ENCODE peak calls at places on chromosomes 11 and 22, in seven cellular contexts. T is esophagus muscularis mucosa; H is pancreas; Y is SK-N-SH; U is tibial nerve; W is CD8-positive, alpha-beta T cell; A is heart left ventricle. F is an unnamed sample.

GRCh38 chr11:109264128-109264527 is 157.9 kb upstream of the C11orf87 start:
- DNase-seq in T (no peak), H (no peak), Y (no peak), U (no peak), W (no peak), A (no peak), F (no peak)

GRCh38 chr11:65911682-65912568 is 6.9 kb downstream of the C11orf68 start:
- DNase-seq in T (no peak), H (no peak), Y (peak; percentile 84), U (no peak), W (no peak), A (no peak), F (peak; percentile 99)

GRCh38 chr22:48204296-48204695 is 1441.8 kb downstream of the TBC1D22A start:
- DNase-seq in T (peak; percentile 34), H (no peak), Y (no peak), U (no peak), W (no peak), A (no peak), F (no peak)

GRCh38 chr11:93734427-93735222 is 6.7 kb downstream of the TAF1D start:
- DNase-seq in T (no peak), H (no peak), Y (no peak), U (no peak), W (no peak), A (no peak), F (no peak)

GRCh38 chr11:111413849-111414248 is 34.8 kb upstream of the POU2AF1 start:
- DNase-seq in T (no peak), H (no peak), Y (no peak), U (no peak), W (no peak), A (no peak), F (no peak)

GRCh38 chr11:106087815-106088435 is 10.5 kb downstream of the AASDHPPT start:
- DNase-seq in T (no peak), H (peak; percentile 40), Y (peak; percentile 15), U (peak; percentile 20), W (peak; percentile 46), A (no peak), F (peak; percentile 10)

GRCh38 chr11:35485656-35486318 is 39.6 kb downstream of the PAMR1 start:
- DNase-seq in T (peak; percentile 95), H (peak; percentile 68), Y (peak; percentile 72), U (peak; percentile 66), W (peak; percentile 75), A (peak; percentile 80), F (peak; percentile 80)

GRCh38 chr11:7600205-7600775 is 73.0 kb downstream of the CYB5R2 start:
- DNase-seq in T (no peak), H (peak; percentile 46), Y (no peak), U (peak; percentile 28), W (no peak), A (no peak), F (no peak)

GRCh38 chr22:46009730-46010129 is 32.8 kb upstream of the WNT7B start:
- DNase-seq in T (no peak), H (peak; percentile 15), Y (no peak), U (no peak), W (no peak), A (peak; percentile 56), F (no peak)

GRCh38 chr11:6443269-6444003 is 2.6 kb upstream of the HPX start:
- DNase-seq in T (no peak), H (peak; percentile 43), Y (peak; percentile 78), U (no peak), W (peak; percentile 60), A (peak; percentile 70), F (peak; percentile 15)

GRCh38 chr11:8332196-8332595 is 68.5 kb upstream of the LMO1 start:
- DNase-seq in T (no peak), H (no peak), Y (no peak), U (no peak), W (no peak), A (no peak), F (no peak)

GRCh38 chr11:61750631-61751273 is 1.7 kb upstream of the MYRF start:
- DNase-seq in T (no peak), H (no peak), Y (no peak), U (no peak), W (no peak), A (no peak), F (no peak)
- H3K4me1 ChIP-seq in T (peaks cover 21% of the 10 kb centered on the region), H (peaks cover 6% of the 10 kb centered on the region), Y (no peaks in the 10 kb centered on the region), U (peaks cover 44% of the 10 kb centered on the region), W (peaks cover 10% of the 10 kb centered on the region), A (peaks cover 3% of the 10 kb centered on the region), F (peaks cover 30% of the 10 kb centered on the region)

DNA sequence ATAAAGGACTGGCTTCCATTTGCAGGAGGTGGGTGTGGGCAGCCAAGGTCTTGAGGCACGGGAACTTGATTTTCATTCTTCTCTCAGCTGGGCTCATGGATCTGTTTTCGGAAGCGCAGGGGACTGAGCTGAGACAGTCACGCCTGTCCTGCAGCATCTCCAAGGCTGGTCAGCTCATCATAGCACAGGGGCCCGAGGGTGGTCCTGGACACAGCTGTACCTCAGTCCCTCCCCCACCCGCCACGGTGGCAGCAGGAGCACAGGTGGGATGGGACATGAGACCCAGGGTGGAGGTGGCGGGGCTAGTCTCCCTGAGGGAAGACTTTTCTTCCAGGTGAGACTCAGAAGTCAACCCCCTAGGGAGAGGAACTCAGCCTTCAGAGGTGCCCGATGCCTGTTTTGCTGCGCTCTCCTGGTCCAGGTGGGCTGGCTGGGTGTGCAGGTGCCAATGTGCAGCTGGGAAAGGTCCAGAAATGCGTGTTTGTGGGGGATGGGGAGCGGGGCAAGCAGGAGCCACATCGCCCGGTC is 3.7 kb downstream of the ADAMTS8 start:
- DNase-seq in T (no peak), H (no peak), Y (no peak), U (no peak), W (no peak), A (peak; percentile 35), F (no peak)
- H3K27me3 ChIP-seq in T (no peaks in the 10 kb centered on the region), H (peaks cover 3% of the 10 kb centered on the region), Y (peaks cover 65% of the 10 kb centered on the region), U (no peaks in the 10 kb centered on the region), W (peaks cover 3% of the 10 kb centered on the region), A (peaks cover 42% of the 10 kb centered on the region), F (peaks cover 26% of the 10 kb centered on the region)

GRCh38 chr11:122155765-122156527 is 39.9 kb upstream of the BLID start:
- DNase-seq in T (no peak), H (no peak), Y (no peak), U (no peak), W (no peak), A (no peak), F (no peak)
- H3K4me3 ChIP-seq in T (peak overlapping the region; percentile 40), H (no peak overlapping the region), Y (no peak overlapping the region), U (peak overlapping the region; percentile 48), W (no peak overlapping the region), A (no peak overlapping the region), F (peak overlapping the region; percentile 32)

GRCh38 chr11:61480936-61481335 is 27.6 kb upstream of the LRRC10B start:
- DNase-seq in T (no peak), H (no peak), Y (peak; percentile 79), U (no peak), W (no peak), A (no peak), F (no peak)
- H3K4me1 ChIP-seq in T (peaks cover 20% of the 10 kb centered on the region), H (no peaks in the 10 kb centered on the region), Y (no peaks in the 10 kb centered on the region), U (peaks cover 38% of the 10 kb centered on the region), W (peaks cover 8% of the 10 kb centered on the region), A (peaks cover 6% of the 10 kb centered on the region), F (peaks cover 4% of the 10 kb centered on the region)

GRCh38 chr22:31154975-31155374 is 5.0 kb upstream of the RNF185 start:
- DNase-seq in T (no peak), H (no peak), Y (no peak), U (no peak), W (no peak), A (no peak), F (no peak)
- H3K27me3 ChIP-seq in T (no peaks in the 10 kb centered on the region), H (no peaks in the 10 kb centered on the region), Y (no peaks in the 10 kb centered on the region), U (no peaks in the 10 kb centered on the region), W (no peaks in the 10 kb centered on the region), A (no peaks in the 10 kb centered on the region), F (no peaks in the 10 kb centered on the region)

DNA sequence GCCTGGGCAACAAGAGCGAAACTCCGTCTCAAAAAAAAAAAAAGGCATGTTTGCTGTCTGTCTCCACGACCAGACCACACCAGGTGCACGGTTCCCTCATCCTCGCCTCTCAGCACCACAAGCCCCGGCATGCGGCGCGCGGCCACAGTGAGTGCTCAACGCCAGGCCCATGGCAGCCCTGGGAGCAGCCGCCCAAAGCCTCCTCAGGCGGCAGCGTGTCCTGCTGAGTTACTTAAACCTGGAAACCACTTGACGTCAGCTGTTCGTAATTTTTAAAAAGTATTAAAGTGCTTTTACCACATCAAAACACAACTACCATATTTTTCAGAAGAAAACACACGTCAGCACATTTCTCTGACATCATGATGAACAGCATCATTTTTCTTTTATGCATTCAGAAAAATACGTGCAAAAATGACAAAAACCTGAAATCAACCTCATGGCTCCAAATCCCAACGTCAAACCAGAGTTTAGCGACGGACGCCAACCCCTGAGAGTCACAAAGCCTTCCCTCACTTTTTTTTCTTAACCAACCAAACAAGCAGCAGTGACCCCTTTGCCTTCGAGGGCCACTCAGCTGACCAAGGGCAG is 2.1 kb downstream of the DEAF1 start:
- DNase-seq in T (no peak), H (peak; percentile 68), Y (no peak), U (no peak), W (no peak), A (peak; percentile 60), F (no peak)
- H3K4me3 ChIP-seq in T (peak overlapping the region; percentile 85), H (no peak overlapping the region), Y (peak overlapping the region; percentile 89), U (peak overlapping the region; percentile 64), W (peak overlapping the region; percentile 3), A (no peak overlapping the region), F (no peak overlapping the region)

F was measured in SJSA1.